ENCODE peak calls at places on chromosomes 4 and X, in nine cellular contexts. X is ovary, P is transverse colon, Q is A549, D is K562, S is sigmoid colon, L is H1, N is suprapubic skin, T is stomach. Z is an unnamed sample.

GRCh38 chr4:126475730-126476129 is 1157.0 kb upstream of the INTU start:
- DNase-seq in T (no peak), S (no peak), P (no peak), N (no peak), Q (no peak), D (peak; percentile 22), X (no peak), L (no peak), Z (no peak)

GRCh38 chrX:153953342-153953830 is 8.9 kb upstream of the RENBP start:
- DNase-seq in D (peak; percentile 77), P (peak; percentile 81), N (no peak), T (peak; percentile 79), X (peak; percentile 80), S (peak; percentile 93), Q (peak; percentile 68), L (peak; percentile 91), Z (peak; percentile 41)

GRCh38 chrX:107766470-107767140 is 9.0 kb downstream of the TSC22D3 start:
- DNase-seq in P (peak; percentile 25), D (no peak), S (peak; percentile 88), N (no peak), Q (no peak), X (peak; percentile 79), L (no peak), T (no peak), Z (peak; percentile 42)

GRCh38 chr4:166972071-166972470 is 262.2 kb downstream of the SPOCK3 start:
- DNase-seq in P (no peak), N (no peak), L (no peak), D (no peak), S (no peak), X (no peak), Q (no peak), T (no peak), Z (no peak)

GRCh38 chr4:16686195-16686594 is 212.2 kb downstream of the LDB2 start:
- DNase-seq in L (no peak), N (no peak), S (no peak), X (no peak), Q (no peak), D (no peak), T (no peak), P (no peak), Z (no peak)

GRCh38 chr4:138611721-138612120 is 369.6 kb upstream of the SLC7A11 start:
- DNase-seq in N (no peak), Q (no peak), L (no peak), S (no peak), D (peak; percentile 5), X (no peak), T (no peak), P (no peak), Z (no peak)

GRCh38 chr4:118173126-118173525 is 138.8 kb downstream of the NDST3 start:
- DNase-seq in P (no peak), T (no peak), S (no peak), D (no peak), Q (no peak), X (no peak), L (no peak), N (no peak), Z (no peak)

GRCh38 chrX:153800746-153801145 is 6.3 kb downstream of the SSR4 start:
- DNase-seq in N (no peak), D (no peak), X (no peak), P (no peak), Q (no peak), T (no peak), S (no peak), L (no peak), Z (no peak)

GRCh38 chr4:130356873-130357272 is 1260.9 kb downstream of the C4orf33 start:
- DNase-seq in D (no peak), X (no peak), L (no peak), T (no peak), S (no peak), Q (no peak), P (no peak), N (no peak), Z (no peak)

GRCh38 chrX:119763836-119764387 is 5.5 kb downstream of the SOWAHD start:
- DNase-seq in T (no peak), X (no peak), Q (no peak), D (no peak), S (no peak), N (no peak), P (no peak), L (no peak), Z (no peak)

GRCh38 chrX:34063616-34064015 is 68.5 kb downstream of the FAM47A start:
- DNase-seq in P (no peak), S (no peak), N (no peak), D (no peak), X (no peak), T (no peak), Q (no peak), L (no peak), Z (no peak)

GRCh38 chr4:69860521-69861298 is 765 bp upstream of the SULT1E1 start:
- DNase-seq in N (no peak), T (no peak), X (no peak), L (no peak), D (no peak), S (no peak), Q (no peak), P (no peak), Z (no peak)

GRCh38 chr4:82275431-82276423 is 98.1 kb downstream of the HNRNPD start:
- DNase-seq in D (peak; percentile 44), P (no peak), Q (peak; percentile 10), L (peak; percentile 49), N (no peak), X (no peak), T (no peak), S (no peak), Z (no peak)

GRCh38 chr4:13627185-13627605 is 330 bp downstream of the BOD1L1 start:
- DNase-seq in S (peak; percentile 65), Q (no peak), X (peak; percentile 45), D (peak; percentile 22), N (no peak), P (peak; percentile 14), T (no peak), L (no peak), Z (no peak)

DNA sequence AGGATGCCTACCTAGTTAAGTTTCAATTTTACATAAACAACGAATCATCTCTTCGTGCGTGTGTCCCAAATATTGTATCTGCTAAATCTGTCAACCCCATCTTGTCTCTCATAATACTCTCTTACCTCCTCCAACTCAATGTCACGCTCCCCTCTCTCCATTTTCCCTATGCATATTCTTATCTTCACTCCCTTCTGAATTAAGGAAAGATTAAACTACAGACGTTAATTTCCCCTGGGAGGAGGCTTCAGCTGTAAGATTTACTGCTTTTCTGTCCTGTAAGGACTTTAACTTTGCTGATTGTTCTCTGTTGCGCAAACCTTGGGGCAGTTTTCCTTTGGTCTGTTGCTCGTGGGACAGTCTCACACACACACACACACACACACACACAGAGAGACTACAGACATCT is 458 bp upstream of the ABCB7 start:
- DNase-seq in X (no peak), Q (no peak), P (no peak), S (no peak), D (peak; percentile 8), N (no peak), T (no peak), L (no peak), Z (no peak)
- TF ChIP-seq EP300 in X (no peak), Q (no peak), P (no peak), S (no peak), D (no peak), N (no peak), T (no peak), L (no peak), Z (no peak)

DNA sequence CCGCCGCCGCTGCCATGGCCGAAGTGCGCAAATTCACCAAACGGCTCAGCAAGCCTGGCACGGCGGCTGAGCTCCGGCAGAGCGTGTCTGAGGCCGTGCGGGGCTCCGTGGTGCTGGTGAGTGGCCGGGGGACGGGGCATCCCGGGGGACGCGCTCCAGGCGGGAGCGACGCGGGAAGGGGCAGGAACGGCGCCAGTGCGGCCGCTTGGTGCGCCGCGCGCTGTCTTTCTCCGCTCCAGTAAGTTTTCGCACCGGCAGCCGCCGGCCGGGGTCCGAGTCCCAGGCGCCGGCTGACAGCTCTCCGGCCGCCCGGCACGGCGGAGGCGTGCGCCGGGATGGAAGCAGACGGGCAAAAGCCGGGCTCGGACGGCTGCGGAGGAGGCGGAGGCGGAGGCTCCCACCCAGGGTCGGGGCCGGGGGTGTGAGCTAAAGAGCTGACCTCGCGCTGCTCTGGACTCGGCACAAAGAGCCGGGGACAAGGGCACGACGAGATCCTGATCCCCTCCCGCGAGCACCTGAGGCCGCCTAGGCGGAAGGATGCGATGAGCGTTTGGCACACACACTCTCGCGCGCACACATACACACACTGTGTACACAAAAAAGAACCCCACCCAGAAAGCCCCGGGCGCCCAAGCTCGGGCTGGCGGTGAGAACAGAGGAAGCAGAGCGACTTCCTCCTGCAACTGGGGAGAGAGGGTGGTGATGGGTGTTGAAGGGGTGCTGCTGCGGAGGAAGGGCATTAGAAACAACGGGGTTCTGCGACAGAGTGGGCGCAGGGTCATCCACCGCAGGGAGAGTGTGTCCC is 545 bp downstream of the DOCK11 start:
- DNase-seq in X (peak; percentile 35), N (no peak), D (peak; percentile 60), L (peak; percentile 49), P (peak; percentile 62), Q (no peak), S (peak; percentile 77), T (peak; percentile 63), Z (no peak)
- TF ChIP-seq POLR2A in X (no peak), N (no peak), D (peak; percentile 38), L (no peak), P (peak; percentile 46), Q (no peak), S (no peak), T (no peak), Z (peak; percentile 24)

GRCh38 chr4:43763029-43763610 is 685.5 kb downstream of the KCTD8 start:
- DNase-seq in P (no peak), S (no peak), L (no peak), T (no peak), X (no peak), D (no peak), Q (no peak), N (no peak), Z (no peak)
- TF ChIP-seq EP300 in P (no peak), S (no peak), L (no peak), T (no peak), X (no peak), D (no peak), Q (no peak), N (no peak), Z (no peak)

GRCh38 chrX:63750846-63751245 is 34.2 kb downstream of the ARHGEF9 start:
- DNase-seq in S (no peak), L (no peak), Q (no peak), D (no peak), P (no peak), T (no peak), N (no peak), X (no peak), Z (no peak)

GRCh38 chrX:63751481-63751880 is 33.5 kb downstream of the ARHGEF9 start:
- DNase-seq in S (no peak), X (no peak), D (no peak), P (no peak), T (no peak), N (no peak), L (no peak), Q (no peak), Z (no peak)

GRCh38 chrX:63754141-63754859 is 30.7 kb downstream of the ARHGEF9 start:
- DNase-seq in S (no peak), T (no peak), N (peak; percentile 55), P (no peak), L (no peak), Q (peak; percentile 6), D (no peak), X (no peak), Z (no peak)

GRCh38 chrX:63755892-63756291 is 29.1 kb downstream of the ARHGEF9 start:
- DNase-seq in D (no peak), L (no peak), T (no peak), X (no peak), Q (no peak), N (no peak), P (no peak), S (no peak), Z (no peak)

GRCh38 chrX:63754860-63755579 is 30.0 kb downstream of the ARHGEF9 start:
- DNase-seq in P (peak; percentile 92), T (peak; percentile 92), L (peak; percentile 80), N (peak; percentile 94), S (peak; percentile 97), X (peak; percentile 89), Q (peak; percentile 80), D (peak; percentile 22), Z (peak; percentile 79)
- TF ChIP-seq POLR2A in P (peak; percentile 78), T (no peak), L (peak; percentile 75), N (no peak), S (peak; percentile 58), X (peak; percentile 52), Q (peak; percentile 86), D (no peak), Z (peak; percentile 76)